ENCODE peak calls at places on chromosomes 6 and 20, in seven cellular contexts. G is PC-9, C is H9, F is body of pancreas, X is adrenal gland, Y is psoas muscle, B is fibroblast of lung. D is an unnamed sample. For H3K4me1, the result is how much of the 10 kb centered on the place peaks cover.

GRCh38 chr6:22320750-22321149 is 23.9 kb upstream of the PRL start:
- DNase-seq in B (peak), F (no peak), C (no peak), X (no peak), Y (no peak), G (peak), D (peak)

GRCh38 chr6:158762787-158763439 is 56.3 kb downstream of the EZR start:
- DNase-seq in G (no peak), F (no peak), X (peak), Y (peak), B (no peak), C (no peak), D (no peak)

GRCh38 chr6:125904871-125905270 is 51.7 kb upstream of the HINT3 start:
- DNase-seq in C (no peak), F (no peak), Y (no peak), B (peak), X (peak), G (no peak), D (peak)

GRCh38 chr20:34065260-34065659 is 46.8 kb downstream of the EIF2S2 start:
- DNase-seq in X (peak), B (peak), G (no peak), Y (no peak), F (peak), C (no peak), D (peak)

GRCh38 chr6:100347901-100348550 is 116.7 kb downstream of the SIM1 start:
- DNase-seq in X (no peak), F (no peak), B (peak), G (no peak), Y (no peak), C (no peak), D (peak)

GRCh38 chr6:43803783-43804549 is 34.0 kb downstream of the VEGFA start:
- DNase-seq in C (no peak), X (peak), G (peak), B (peak), Y (no peak), F (peak), D (peak)

GRCh38 chr20:15475483-15475882 is 1097.8 kb downstream of the KIF16B start:
- DNase-seq in C (no peak), Y (no peak), F (peak), B (no peak), G (peak), X (peak), D (no peak)

GRCh38 chr6:81894286-81894685 is 141.8 kb upstream of the TENT5A start:
- DNase-seq in X (no peak), F (no peak), Y (no peak), G (no peak), B (peak), C (no peak), D (peak)

GRCh38 chr6:161166176-161166575 is 107.7 kb downstream of the AGPAT4 start:
- DNase-seq in Y (no peak), B (no peak), X (no peak), F (no peak), C (no peak), G (no peak), D (no peak)

GRCh38 chr6:36223706-36224105 is 27.2 kb downstream of the BRPF3 start:
- DNase-seq in Y (no peak), X (no peak), C (no peak), G (no peak), F (no peak), B (peak), D (no peak)

GRCh38 chr20:49602370-49603208 is 34.7 kb upstream of the PTGIS start:
- DNase-seq in C (no peak), Y (no peak), B (no peak), X (no peak), G (no peak), F (no peak), D (no peak)

GRCh38 chr6:786946-787763 is 94.2 kb upstream of the EXOC2 start:
- DNase-seq in C (no peak), G (no peak), B (no peak), X (peak), Y (no peak), F (no peak), D (peak)

GRCh38 chr6:52213127-52213526 is 27.0 kb downstream of the IL17A start:
- DNase-seq in F (no peak), C (no peak), X (no peak), B (no peak), G (no peak), Y (no peak), D (no peak)

GRCh38 chr6:84728602-84729001 is 35.8 kb downstream of the TBX18 start:
- DNase-seq in B (no peak), Y (no peak), C (no peak), G (no peak), F (no peak), X (no peak), D (peak)

GRCh38 chr6:113381957-113382356 is 475.2 kb upstream of the MARCKS start:
- DNase-seq in C (no peak), B (peak), X (peak), G (no peak), F (peak), Y (no peak), D (peak)

GRCh38 chr6:98024359-98024758 is 741.3 kb upstream of the MMS22L start:
- DNase-seq in Y (no peak), C (no peak), B (no peak), F (no peak), G (no peak), X (no peak), D (no peak)

GRCh38 chr6:42137192-42137753 is 5.1 kb downstream of the C6orf132 start:
- DNase-seq in B (peak), X (no peak), C (peak), G (peak), F (peak), Y (no peak), D (no peak)

GRCh38 chr6:131937703-131938631 is 13.2 kb downstream of the CCN2 start:
- DNase-seq in B (peak), G (no peak), X (peak), C (no peak), F (peak), Y (no peak), D (peak)

GRCh38 chr6:33384581-33385020 is 7.0 kb upstream of the KIFC1 start:
- DNase-seq in G (no peak), X (no peak), Y (no peak), C (peak), F (no peak), B (peak), D (peak)

GRCh38 chr6:133705071-133705470 is 183.8 kb upstream of the TCF21 start:
- DNase-seq in Y (no peak), F (no peak), C (no peak), G (no peak), X (no peak), B (peak), D (peak)

GRCh38 chr6:145423936-145424335 is 311.4 kb downstream of the EPM2A start:
- DNase-seq in G (peak), F (no peak), X (no peak), B (no peak), Y (no peak), C (no peak), D (no peak)

GRCh38 chr20:45311589-45312211 is 3.6 kb upstream of the MATN4 start:
- DNase-seq in F (peak), X (peak), C (peak), B (peak), Y (peak), G (peak), D (peak)

DNA sequence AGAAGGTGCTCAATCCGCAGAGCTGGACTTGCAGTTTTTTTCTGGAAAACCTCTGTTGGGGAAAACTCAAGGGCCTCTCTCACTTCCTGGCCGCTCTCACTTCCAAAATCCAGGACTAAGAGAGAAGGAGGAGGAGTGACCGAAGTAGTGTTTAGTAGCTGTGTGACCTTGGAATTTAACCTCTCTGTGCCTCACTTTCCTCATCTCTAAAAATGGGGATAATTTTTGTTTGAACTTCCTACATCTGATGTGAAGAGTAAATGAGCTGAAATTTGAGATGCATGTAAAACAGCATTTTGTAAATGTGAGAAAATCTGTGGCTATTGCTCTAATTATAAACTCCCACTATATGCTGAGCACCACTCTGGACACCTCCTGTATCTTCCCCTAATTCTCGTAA is 5.1 kb downstream of the SLC13A3 start:
- DNase-seq in X (no peak), Y (no peak), F (no peak), C (no peak), G (no peak), B (no peak), D (no peak)
- H3K4me1 ChIP-seq in X (under half), Y (under half), F (under half), C (under half), G (under half), B (under half), D (under half)

DNA sequence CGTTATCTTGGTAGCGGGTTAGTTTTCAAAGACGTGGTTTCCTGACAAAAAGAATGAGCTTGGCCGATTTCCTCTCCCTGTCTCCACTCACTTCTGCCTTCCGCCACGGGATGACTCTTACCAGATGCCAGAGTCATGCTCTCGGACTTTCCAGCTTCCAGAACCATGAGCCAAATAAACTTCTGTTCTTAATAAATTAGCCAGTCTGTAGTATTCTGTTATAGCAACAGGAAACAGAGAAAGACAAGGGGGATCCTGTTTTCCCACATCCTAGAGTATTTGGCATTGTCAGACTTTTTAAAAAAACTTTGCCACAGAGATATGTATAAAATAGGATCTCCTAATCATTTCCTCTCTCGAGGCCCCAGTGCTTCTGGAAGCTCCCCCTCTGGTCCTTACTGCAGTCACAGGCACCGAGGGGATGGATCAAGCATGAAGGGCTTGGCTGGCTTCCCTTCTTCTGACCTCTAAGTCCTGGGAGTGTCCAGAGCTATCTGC is 84.9 kb upstream of the NAA20 start:
- DNase-seq in B (peak), X (peak), G (no peak), C (no peak), Y (peak), F (no peak), D (peak)
- H3K4me1 ChIP-seq in B (under half), X (under half), G (under half), C (under half), Y (under half), F (under half), D (under half)

GRCh38 chr20:5689451-5689850 is 60.8 kb upstream of the SHLD1 start:
- DNase-seq in F (no peak), Y (no peak), B (no peak), G (no peak), X (peak), C (no peak), D (no peak)
- H3K4me1 ChIP-seq in F (under half), Y (under half), B (under half), G (under half), X (under half), C (under half), D (under half)

GRCh38 chr6:37515712-37516075 is 16.0 kb upstream of the CCDC167 start:
- DNase-seq in F (no peak), X (no peak), G (no peak), B (no peak), Y (no peak), C (no peak), D (no peak)
- H3K4me1 ChIP-seq in F (under half), X (under half), G (under half), B (under half), Y (under half), C (under half), D (under half)

GRCh38 chr20:36569847-36570429 is 3.5 kb upstream of the TGIF2 start:
- DNase-seq in Y (no peak), F (no peak), G (no peak), C (peak), B (peak), X (no peak), D (peak)

GRCh38 chr20:36563415-36563814 is 10.0 kb upstream of the TGIF2 start:
- DNase-seq in C (no peak), B (no peak), F (no peak), G (no peak), Y (no peak), X (no peak), D (no peak)

GRCh38 chr20:36562724-36563123 is 10.7 kb upstream of the TGIF2 start:
- DNase-seq in F (no peak), G (no peak), B (no peak), Y (no peak), C (peak), X (no peak), D (no peak)

GRCh38 chr20:36565520-36565919 is 7.9 kb upstream of the TGIF2 start:
- DNase-seq in X (no peak), F (no peak), Y (no peak), B (no peak), C (no peak), G (no peak), D (no peak)
- H3K4me1 ChIP-seq in X (under half), F (under half), Y (under half), B (under half), C (under half), G (under half), D (under half)

GRCh38 chr20:53080412-53080962 is 108.3 kb downstream of the TSHZ2 start:
- DNase-seq in B (no peak), Y (no peak), F (no peak), G (no peak), X (no peak), C (no peak), D (no peak)

GRCh38 chr20:53079483-53079810 is 107.3 kb downstream of the TSHZ2 start:
- DNase-seq in C (no peak), X (no peak), F (no peak), G (no peak), Y (no peak), B (no peak), D (no peak)

GRCh38 chr20:53079883-53080282 is 107.7 kb downstream of the TSHZ2 start:
- DNase-seq in G (no peak), C (no peak), B (no peak), F (no peak), X (no peak), Y (no peak), D (no peak)

GRCh38 chr20:53077373-53078205 is 105.4 kb downstream of the TSHZ2 start:
- DNase-seq in Y (peak), B (peak), X (peak), C (no peak), F (peak), G (no peak), D (peak)

DNA sequence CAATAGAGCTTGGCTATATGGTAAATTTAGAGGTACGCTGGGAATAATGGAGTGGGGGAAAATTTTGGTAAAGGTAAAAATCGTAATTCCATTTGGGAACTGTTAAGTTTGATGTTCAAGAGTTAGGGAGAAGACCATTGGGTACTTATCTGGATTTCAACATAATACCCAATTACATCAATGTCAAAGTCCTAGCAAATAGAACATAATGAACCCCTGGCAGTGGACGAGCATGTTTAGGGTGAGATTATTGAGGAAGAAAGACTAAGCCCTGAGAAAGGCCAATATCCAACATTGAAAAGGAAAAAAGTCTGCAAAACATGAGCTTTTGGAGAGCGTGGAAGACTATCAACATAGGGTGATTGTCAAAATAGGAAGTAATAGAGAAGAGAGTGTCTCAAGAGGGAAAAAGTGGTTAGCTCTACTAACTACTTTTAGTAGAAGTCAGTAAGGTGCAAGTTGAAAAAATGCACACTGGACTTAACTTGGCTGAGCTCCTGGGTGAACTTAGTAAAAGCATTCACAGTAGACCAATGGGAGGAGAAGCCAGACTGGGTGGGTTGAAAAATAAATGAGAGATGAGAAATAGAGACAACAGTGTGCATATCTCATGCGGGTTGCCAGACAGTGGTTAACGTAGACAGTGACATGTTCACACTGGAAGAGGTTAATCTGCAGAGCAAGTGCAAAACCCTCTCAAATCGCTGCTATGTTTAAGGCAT is 106.8 kb downstream of the TSHZ2 start:
- DNase-seq in C (no peak), Y (no peak), X (no peak), F (no peak), G (no peak), B (peak), D (no peak)
- H3K4me1 ChIP-seq in C (under half), Y (under half), X (half or more), F (under half), G (under half), B (under half), D (half or more)

GRCh38 chr6:136341367-136341766 is 51.7 kb upstream of the BCLAF1 start:
- DNase-seq in F (no peak), C (no peak), Y (no peak), G (no peak), B (no peak), X (no peak), D (no peak)
- H3K4me1 ChIP-seq in F (under half), C (under half), Y (under half), G (under half), B (under half), X (under half), D (under half)

DNA sequence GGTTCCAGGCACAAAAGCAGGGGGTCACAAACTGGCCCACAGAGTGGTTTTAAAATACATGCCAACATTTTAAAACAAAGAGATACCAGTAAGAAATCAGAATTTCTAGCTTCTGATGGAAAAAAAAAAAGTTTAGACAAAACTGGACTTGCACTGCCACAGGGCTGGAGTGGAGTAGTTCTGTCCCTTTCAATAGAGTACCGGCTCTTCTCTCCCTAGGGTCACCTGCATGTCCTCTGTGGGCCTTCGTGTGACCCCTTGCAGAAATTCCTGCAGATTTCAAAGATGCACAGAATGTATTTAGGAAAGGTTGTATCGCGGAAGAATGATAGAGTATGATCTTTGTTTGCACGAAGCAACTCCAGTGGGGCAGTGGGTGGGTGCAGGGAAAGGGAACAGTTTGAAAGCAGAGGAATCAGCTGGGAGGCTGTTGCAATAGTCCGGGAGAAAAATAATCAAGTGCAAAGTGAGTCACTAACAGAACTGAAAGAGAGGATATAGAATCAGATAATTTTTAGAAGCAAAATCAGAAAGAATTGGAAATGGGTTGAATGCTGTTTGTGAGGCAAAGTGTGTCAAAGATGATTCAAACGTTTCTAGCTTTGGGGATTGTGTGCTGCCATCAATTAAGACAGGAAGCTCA is 97.3 kb upstream of the STXBP5 start:
- DNase-seq in B (peak), G (no peak), F (no peak), C (no peak), X (peak), Y (no peak), D (peak)
- H3K4me1 ChIP-seq in B (under half), G (under half), F (under half), C (under half), X (under half), Y (under half), D (under half)

GRCh38 chr6:24922174-24922573 is 13.6 kb downstream of the RIPOR2 start:
- DNase-seq in Y (no peak), B (no peak), C (no peak), G (no peak), X (no peak), F (no peak), D (no peak)

GRCh38 chr6:24924956-24925355 is 10.8 kb downstream of the RIPOR2 start:
- DNase-seq in F (no peak), C (no peak), X (no peak), G (peak), B (no peak), Y (no peak), D (no peak)

GRCh38 chr6:24925661-24926060 is 10.1 kb downstream of the RIPOR2 start:
- DNase-seq in F (no peak), C (no peak), X (no peak), B (no peak), G (no peak), Y (no peak), D (no peak)

GRCh38 chr6:24922854-24923253 is 12.9 kb downstream of the RIPOR2 start:
- DNase-seq in Y (no peak), F (no peak), C (no peak), X (no peak), B (no peak), G (no peak), D (no peak)

GRCh38 chr6:24923885-24924401 is 11.8 kb downstream of the RIPOR2 start:
- DNase-seq in Y (no peak), F (no peak), B (no peak), G (no peak), X (no peak), C (peak), D (no peak)
- H3K4me1 ChIP-seq in Y (under half), F (under half), B (under half), G (under half), X (under half), C (under half), D (under half)